ENCODE peak calls at places on chromosomes 12 and 14, in six cellular contexts. M, I, K, G, O and V are unnamed samples.

GRCh38 chr14:70898346-70898745 is 8.9 kb upstream of the PCNX1 start:
- DNase-seq in M (no peak), I (no peak), K (no peak), G (no peak), O (no peak), V (no peak)

GRCh38 chr12:45050751-45051489 is at the start of gene DBX2:
- DNase-seq in M (peak; percentile 71), I (no peak), K (peak; percentile 72), G (no peak), O (no peak), V (no peak)

GRCh38 chr12:88493651-88494050 is 86.6 kb downstream of the KITLG start:
- DNase-seq in M (no peak), I (no peak), K (no peak), G (no peak), O (no peak), V (no peak)

GRCh38 chr14:63512861-63513260 is 30.3 kb downstream of the PPP2R5E start:
- DNase-seq in M (no peak), I (no peak), K (no peak), G (no peak), O (no peak), V (no peak)

GRCh38 chr12:108446766-108447165 is 68.3 kb upstream of the FICD start:
- DNase-seq in M (no peak), I (no peak), K (no peak), G (no peak), O (no peak), V (no peak)

GRCh38 chr14:23423657-23424056 is 11.8 kb downstream of the MYH7 start:
- DNase-seq in M (no peak), I (no peak), K (no peak), G (no peak), O (no peak), V (no peak)

GRCh38 chr14:81533212-81533535 is 479 bp downstream of the SEL1L start:
- DNase-seq in M (no peak), I (no peak), K (no peak), G (no peak), O (no peak), V (no peak)

GRCh38 chr12:50509009-50509663 is 4.4 kb downstream of the DIP2B start:
- DNase-seq in M (no peak), I (no peak), K (no peak), G (no peak), O (peak; percentile 34), V (no peak)

GRCh38 chr12:6166808-6167207 is 33.4 kb upstream of the CD9 start:
- DNase-seq in M (no peak), I (no peak), K (no peak), G (no peak), O (no peak), V (no peak)

GRCh38 chr12:1834186-1834925 is 14.0 kb downstream of the LRTM2 start:
- DNase-seq in M (peak; percentile 63), I (no peak), K (no peak), G (no peak), O (no peak), V (no peak)